ENCODE peak calls at places on chromosomes 7 and 10, in nine cellular contexts. One of them, this sample, is unnamed.
A peak's percentile ranks its signal among the peaks of the same experiment; 100 is the strongest.

GRCh38 chr10:10513067-10513466 is 504.6 kb upstream of the CELF2 start:
- DNase-seq in heart left ventricle: no peak
- DNase-seq in right lobe of liver: no peak
- DNase-seq in transverse colon: no peak
- DNase-seq in HCT116: no peak
- DNase-seq in adrenal gland: no peak
- DNase-seq in testis: no peak
- DNase-seq in prostate gland: no peak
- DNase-seq in H1: no peak
- DNase-seq in this sample: no peak

GRCh38 chr10:110335314-110336064 is 30.8 kb upstream of the SMNDC1 start:
- DNase-seq in H1: no peak
- DNase-seq in HCT116: no peak
- DNase-seq in adrenal gland: no peak
- DNase-seq in heart left ventricle: no peak
- DNase-seq in testis: no peak
- DNase-seq in transverse colon: no peak
- DNase-seq in right lobe of liver: no peak
- DNase-seq in prostate gland: no peak
- DNase-seq in this sample: no peak

GRCh38 chr7:88927-89921 is 103.1 kb upstream of the FAM20C start:
- DNase-seq in adrenal gland: peak; percentile 82
- DNase-seq in testis: no peak
- DNase-seq in right lobe of liver: no peak
- DNase-seq in transverse colon: no peak
- DNase-seq in H1: peak; percentile 45
- DNase-seq in heart left ventricle: no peak
- DNase-seq in prostate gland: no peak
- DNase-seq in HCT116: no peak
- DNase-seq in this sample: no peak

GRCh38 chr7:45686441-45687184 is 112.4 kb downstream of the ADCY1 start:
- DNase-seq in adrenal gland: no peak
- DNase-seq in heart left ventricle: peak; percentile 11
- DNase-seq in HCT116: no peak
- DNase-seq in transverse colon: no peak
- DNase-seq in H1: peak; percentile 20
- DNase-seq in right lobe of liver: peak; percentile 31
- DNase-seq in prostate gland: no peak
- DNase-seq in testis: peak; percentile 9
- DNase-seq in this sample: no peak

GRCh38 chr10:116825901-116826300 is 23.4 kb upstream of the ENO4 start:
- DNase-seq in testis: no peak
- DNase-seq in prostate gland: no peak
- DNase-seq in adrenal gland: no peak
- DNase-seq in HCT116: no peak
- DNase-seq in transverse colon: no peak
- DNase-seq in right lobe of liver: no peak
- DNase-seq in heart left ventricle: no peak
- DNase-seq in H1: no peak
- DNase-seq in this sample: no peak

GRCh38 chr7:157059534-157059933 is 49.1 kb upstream of the MNX1 start:
- DNase-seq in transverse colon: no peak
- DNase-seq in prostate gland: no peak
- DNase-seq in heart left ventricle: no peak
- DNase-seq in HCT116: no peak
- DNase-seq in testis: no peak
- DNase-seq in right lobe of liver: no peak
- DNase-seq in H1: no peak
- DNase-seq in adrenal gland: no peak
- DNase-seq in this sample: no peak

GRCh38 chr10:22477365-22478287 is 132.3 kb downstream of the SPAG6 start:
- DNase-seq in heart left ventricle: no peak
- DNase-seq in H1: peak; percentile 78
- DNase-seq in transverse colon: no peak
- DNase-seq in HCT116: no peak
- DNase-seq in right lobe of liver: no peak
- DNase-seq in adrenal gland: no peak
- DNase-seq in testis: no peak
- DNase-seq in prostate gland: no peak
- DNase-seq in this sample: peak; percentile 15

GRCh38 chr10:17684537-17684936 is 40.6 kb downstream of the STAM start:
- DNase-seq in heart left ventricle: no peak
- DNase-seq in HCT116: no peak
- DNase-seq in right lobe of liver: no peak
- DNase-seq in H1: no peak
- DNase-seq in testis: no peak
- DNase-seq in adrenal gland: no peak
- DNase-seq in prostate gland: no peak
- DNase-seq in transverse colon: no peak
- DNase-seq in this sample: no peak

GRCh38 chr7:133429371-133429770 is 176.5 kb downstream of the EXOC4 start:
- DNase-seq in HCT116: no peak
- DNase-seq in testis: no peak
- DNase-seq in adrenal gland: no peak
- DNase-seq in right lobe of liver: no peak
- DNase-seq in prostate gland: no peak
- DNase-seq in H1: no peak
- DNase-seq in transverse colon: no peak
- DNase-seq in heart left ventricle: no peak
- DNase-seq in this sample: no peak

GRCh38 chr10:125624800-125625199 is 58.2 kb downstream of the TEX36 start:
- DNase-seq in right lobe of liver: no peak
- DNase-seq in heart left ventricle: no peak
- DNase-seq in HCT116: no peak
- DNase-seq in H1: no peak
- DNase-seq in transverse colon: no peak
- DNase-seq in adrenal gland: peak; percentile 81
- DNase-seq in testis: peak; percentile 43
- DNase-seq in prostate gland: peak; percentile 35
- DNase-seq in this sample: no peak

GRCh38 chr10:72316748-72317435 is 37.8 kb downstream of the DNAJB12 start:
- DNase-seq in heart left ventricle: peak; percentile 77
- DNase-seq in testis: peak; percentile 84
- DNase-seq in transverse colon: peak; percentile 84
- DNase-seq in H1: no peak
- DNase-seq in right lobe of liver: peak; percentile 90
- DNase-seq in prostate gland: peak; percentile 50
- DNase-seq in HCT116: no peak
- DNase-seq in adrenal gland: peak; percentile 85
- DNase-seq in this sample: peak; percentile 88

GRCh38 chr7:2504818-2505375 is 14.7 kb upstream of the LFNG start:
- DNase-seq in heart left ventricle: no peak
- DNase-seq in prostate gland: no peak
- DNase-seq in transverse colon: no peak
- DNase-seq in H1: no peak
- DNase-seq in adrenal gland: no peak
- DNase-seq in testis: no peak
- DNase-seq in HCT116: no peak
- DNase-seq in right lobe of liver: no peak
- DNase-seq in this sample: no peak

GRCh38 chr7:142799483-142799882 is 28.7 kb downstream of the PRSS2 start:
- DNase-seq in HCT116: no peak
- DNase-seq in H1: peak; percentile 28
- DNase-seq in adrenal gland: no peak
- DNase-seq in prostate gland: no peak
- DNase-seq in right lobe of liver: no peak
- DNase-seq in heart left ventricle: peak; percentile 2
- DNase-seq in testis: no peak
- DNase-seq in transverse colon: no peak
- DNase-seq in this sample: no peak

GRCh38 chr7:104931181-104931781 is 82.7 kb upstream of the KMT2E start:
- DNase-seq in HCT116: no peak
- DNase-seq in transverse colon: peak; percentile 56
- DNase-seq in heart left ventricle: no peak
- DNase-seq in adrenal gland: no peak
- DNase-seq in right lobe of liver: peak; percentile 11
- DNase-seq in prostate gland: no peak
- DNase-seq in H1: no peak
- DNase-seq in testis: no peak
- DNase-seq in this sample: no peak

GRCh38 chr10:104329754-104330153 is 8.5 kb downstream of the ITPRIP start:
- DNase-seq in testis: no peak
- DNase-seq in right lobe of liver: no peak
- DNase-seq in H1: no peak
- DNase-seq in transverse colon: no peak
- DNase-seq in adrenal gland: no peak
- DNase-seq in prostate gland: no peak
- DNase-seq in HCT116: peak; percentile 47
- DNase-seq in heart left ventricle: no peak
- DNase-seq in this sample: no peak

GRCh38 chr7:96686305-96686704 is 23.3 kb downstream of the SEM1 start:
- DNase-seq in right lobe of liver: no peak
- DNase-seq in prostate gland: no peak
- DNase-seq in heart left ventricle: no peak
- DNase-seq in transverse colon: no peak
- DNase-seq in HCT116: no peak
- DNase-seq in testis: no peak
- DNase-seq in H1: no peak
- DNase-seq in adrenal gland: no peak
- DNase-seq in this sample: no peak

GRCh38 chr10:129938460-129938859 is 25.6 kb downstream of the EBF3 start:
- DNase-seq in prostate gland: no peak
- DNase-seq in adrenal gland: no peak
- DNase-seq in transverse colon: no peak
- DNase-seq in testis: no peak
- DNase-seq in heart left ventricle: no peak
- DNase-seq in H1: no peak
- DNase-seq in HCT116: no peak
- DNase-seq in right lobe of liver: no peak
- DNase-seq in this sample: no peak

DNA sequence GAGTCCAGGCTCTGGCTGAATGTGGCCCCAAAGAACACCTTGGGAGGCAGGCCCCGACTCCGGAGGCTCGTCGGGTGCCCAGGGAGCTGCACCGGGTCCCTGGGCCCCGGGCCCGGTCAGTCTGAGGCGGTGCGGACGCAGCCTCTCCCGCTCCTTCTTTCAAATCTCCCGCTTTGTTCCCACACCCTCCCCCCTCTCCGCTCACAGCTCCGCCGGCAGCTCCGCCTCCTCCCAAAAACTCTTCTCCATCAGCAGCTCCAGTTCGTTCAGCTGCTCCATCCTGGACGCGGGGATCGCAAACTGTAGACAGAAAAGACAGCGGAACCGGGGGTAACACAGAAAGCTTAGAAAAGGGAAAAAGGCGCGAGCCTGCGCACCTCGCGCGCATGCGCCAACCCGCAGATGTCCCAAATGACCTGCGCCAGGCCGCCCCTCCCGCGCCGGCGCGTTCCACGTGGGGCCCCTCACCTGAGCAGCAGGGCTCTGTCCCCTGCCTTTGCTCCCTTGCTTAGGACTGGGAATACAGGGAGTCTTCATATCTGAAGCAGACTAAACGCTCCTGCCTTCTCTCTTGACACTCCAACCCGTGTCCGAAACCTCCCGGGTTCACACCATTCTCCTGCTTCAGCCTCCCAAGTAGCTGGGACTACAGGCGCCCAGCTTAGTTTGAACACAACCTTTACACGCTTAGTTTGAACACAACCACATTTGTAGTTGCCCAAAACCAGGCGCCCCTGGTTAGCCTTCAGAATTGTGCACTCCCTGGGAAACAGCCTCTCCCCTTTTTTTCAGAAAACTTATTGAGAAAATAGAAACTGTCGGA is at the start of gene DNA2:
- DNase-seq in prostate gland: peak; percentile 56
- DNase-seq in heart left ventricle: peak; percentile 65
- DNase-seq in right lobe of liver: peak; percentile 81
- DNase-seq in adrenal gland: peak; percentile 62
- DNase-seq in transverse colon: peak; percentile 66
- DNase-seq in testis: peak; percentile 78
- DNase-seq in H1: peak; percentile 91
- DNase-seq in HCT116: peak; percentile 53
- DNase-seq in this sample: peak; percentile 90
- TF ChIP-seq POLR2A in prostate gland: no peak
- TF ChIP-seq POLR2A in heart left ventricle: no peak
- TF ChIP-seq POLR2A in right lobe of liver: no peak
- TF ChIP-seq POLR2A in adrenal gland: peak; percentile 14
- TF ChIP-seq POLR2A in transverse colon: no peak
- TF ChIP-seq POLR2A in testis: no peak
- TF ChIP-seq POLR2A in H1: peak; percentile 77
- TF ChIP-seq POLR2A in HCT116: no peak
- TF ChIP-seq POLR2A in this sample: peak; percentile 66

DNA sequence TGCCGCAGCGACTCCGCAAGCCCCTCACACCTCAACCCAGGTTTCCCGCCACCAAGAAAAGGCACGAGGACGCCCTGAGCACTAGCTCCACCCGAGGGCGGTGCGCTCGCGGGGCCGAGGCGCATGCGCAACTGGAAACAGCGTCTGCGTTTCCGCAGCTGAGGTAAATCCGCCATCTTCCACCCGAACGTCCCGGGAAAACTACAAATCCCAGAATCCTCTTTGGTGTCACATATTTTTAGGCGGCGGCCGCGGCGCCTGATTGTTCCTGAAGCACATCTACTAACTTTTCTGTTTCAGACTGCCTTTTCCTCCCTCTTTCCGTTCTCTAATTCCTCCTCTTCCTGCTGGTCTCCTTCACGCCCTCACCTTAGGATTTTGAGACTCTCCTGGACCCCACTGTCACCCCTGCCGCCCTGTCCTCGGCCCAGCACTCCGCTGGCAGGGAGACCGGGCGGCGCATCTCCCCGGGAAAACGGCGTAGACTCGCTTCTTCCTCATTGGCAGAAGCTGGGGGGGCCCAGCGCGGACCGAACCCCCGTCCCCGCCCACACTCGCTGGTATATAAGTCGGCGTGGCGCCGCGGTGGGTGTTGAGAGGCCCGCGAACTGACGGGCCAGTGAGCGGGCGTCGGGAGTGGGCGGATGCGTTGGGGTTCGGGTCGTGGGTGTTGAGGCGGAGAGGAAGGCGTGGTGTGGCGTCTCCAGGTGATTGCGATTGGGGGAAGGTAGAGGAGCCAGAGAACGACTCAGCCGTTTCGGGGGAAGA is at the start of gene ZCWPW1:
- DNase-seq in H1: peak; percentile 96
- DNase-seq in heart left ventricle: peak; percentile 95
- DNase-seq in adrenal gland: peak; percentile 97
- DNase-seq in right lobe of liver: peak; percentile 97
- DNase-seq in HCT116: peak; percentile 97
- DNase-seq in testis: peak; percentile 96
- DNase-seq in transverse colon: peak; percentile 96
- DNase-seq in prostate gland: peak; percentile 92
- DNase-seq in this sample: peak; percentile 98
- TF ChIP-seq POLR2A in H1: peak; percentile 86
- TF ChIP-seq POLR2A in heart left ventricle: peak; percentile 98
- TF ChIP-seq POLR2A in adrenal gland: peak; percentile 100
- TF ChIP-seq POLR2A in right lobe of liver: peak; percentile 100
- TF ChIP-seq POLR2A in HCT116: peak; percentile 99
- TF ChIP-seq POLR2A in testis: peak; percentile 98
- TF ChIP-seq POLR2A in transverse colon: peak; percentile 100
- TF ChIP-seq POLR2A in prostate gland: peak; percentile 100
- TF ChIP-seq POLR2A in this sample: peak; percentile 100

GRCh38 chr7:100684534-100685042 is 9.5 kb downstream of the GIGYF1 start:
- DNase-seq in HCT116: no peak
- DNase-seq in transverse colon: no peak
- DNase-seq in testis: no peak
- DNase-seq in prostate gland: no peak
- DNase-seq in right lobe of liver: no peak
- DNase-seq in adrenal gland: no peak
- DNase-seq in heart left ventricle: no peak
- DNase-seq in H1: no peak
- DNase-seq in this sample: no peak
- TF ChIP-seq POLR2A in HCT116: no peak
- TF ChIP-seq POLR2A in transverse colon: no peak
- TF ChIP-seq POLR2A in testis: no peak
- TF ChIP-seq POLR2A in prostate gland: no peak
- TF ChIP-seq POLR2A in right lobe of liver: no peak
- TF ChIP-seq POLR2A in adrenal gland: no peak
- TF ChIP-seq POLR2A in heart left ventricle: no peak
- TF ChIP-seq POLR2A in H1: no peak
- TF ChIP-seq POLR2A in this sample: no peak

GRCh38 chr10:100529473-100530298 is at the start of gene NDUFB8:
- DNase-seq in adrenal gland: peak; percentile 91
- DNase-seq in heart left ventricle: peak; percentile 92
- DNase-seq in prostate gland: peak; percentile 82
- DNase-seq in right lobe of liver: peak; percentile 91
- DNase-seq in testis: peak; percentile 94
- DNase-seq in transverse colon: peak; percentile 94
- DNase-seq in H1: peak; percentile 95
- DNase-seq in HCT116: peak; percentile 81
- DNase-seq in this sample: peak; percentile 87
- TF ChIP-seq POLR2A in adrenal gland: peak; percentile 53
- TF ChIP-seq POLR2A in heart left ventricle: no peak
- TF ChIP-seq POLR2A in prostate gland: peak; percentile 49
- TF ChIP-seq POLR2A in right lobe of liver: peak; percentile 34
- TF ChIP-seq POLR2A in testis: no peak
- TF ChIP-seq POLR2A in transverse colon: peak; percentile 65
- TF ChIP-seq POLR2A in H1: peak; percentile 82
- TF ChIP-seq POLR2A in HCT116: peak; percentile 91
- TF ChIP-seq POLR2A in this sample: peak; percentile 83